ENCODE peak calls at places on chromosomes 5 and 9, in five cellular contexts. A is activated T-helper 1 cell treated with anti-CD3 and anti-CD28 coated beads, Interleukin-2, amount 50 U/mL, for 16 hours; E is GM12865; Z is HepG2; S is NCI-H510A treated with DMSO at 0.1 percent for 48 hours. I is an unnamed sample.
A peak's percentile ranks its signal among the peaks of the same experiment; 100 is the strongest.

GRCh38 chr5:1246711-1247431 is 21.7 kb downstream of the SLC6A18 start:
- DNase-seq in Z (peak; percentile 45), A (no peak), S (no peak), E (peak; percentile 20), I (peak; percentile 60)

GRCh38 chr9:71819115-71819739 is 50.9 kb upstream of the CEMIP2 start:
- DNase-seq in Z (peak; percentile 16), E (peak; percentile 41), S (peak; percentile 43), A (no peak), I (peak; percentile 60)

GRCh38 chr5:166716856-166717492 is 1574.5 kb upstream of the WWC1 start:
- DNase-seq in Z (no peak), S (no peak), E (no peak), A (no peak), I (no peak)

GRCh38 chr9:70499621-70500020 is 85.2 kb upstream of the KLF9 start:
- DNase-seq in S (no peak), Z (no peak), A (no peak), E (no peak), I (no peak)

GRCh38 chr5:123785160-123786001 is 273.4 kb downstream of the CSNK1G3 start:
- DNase-seq in E (no peak), A (no peak), S (peak; percentile 76), Z (no peak), I (no peak)

GRCh38 chr9:84305452-84306131 is 35.0 kb downstream of the SLC28A3 start:
- DNase-seq in E (no peak), S (no peak), A (no peak), Z (no peak), I (no peak)

GRCh38 chr9:36298566-36298965 is 40.3 kb upstream of the GNE start:
- DNase-seq in A (no peak), E (no peak), Z (no peak), S (no peak), I (no peak)

GRCh38 chr5:116454417-116454927 is 120.2 kb downstream of the SEMA6A start:
- DNase-seq in S (no peak), A (no peak), E (peak; percentile 77), Z (no peak), I (no peak)

GRCh38 chr9:81317223-81317622 is 372.1 kb downstream of the TLE1 start:
- DNase-seq in E (no peak), Z (peak; percentile 12), S (no peak), A (no peak), I (no peak)

GRCh38 chr5:171893290-171893890 is 107.8 kb downstream of the SMIM23 start:
- DNase-seq in Z (no peak), A (no peak), E (no peak), S (no peak), I (no peak)

GRCh38 chr5:122323132-122323548 is 11.1 kb downstream of the SNCAIP start:
- DNase-seq in A (no peak), E (no peak), Z (no peak), S (peak; percentile 15), I (no peak)

GRCh38 chr5:132662925-132663770 is 5.2 kb downstream of the IL13 start:
- DNase-seq in A (no peak), Z (peak; percentile 36), S (no peak), E (peak; percentile 95), I (no peak)

GRCh38 chr5:176792584-176793342 is 17.6 kb upstream of the UNC5A start:
- DNase-seq in A (no peak), E (no peak), S (no peak), Z (no peak), I (no peak)

GRCh38 chr5:89313044-89313443 is 430.1 kb upstream of the MEF2C start:
- DNase-seq in Z (no peak), E (peak; percentile 74), S (peak; percentile 13), A (no peak), I (no peak)

GRCh38 chr5:87151547-87151946 is 116.1 kb upstream of the RASA1 start:
- DNase-seq in A (no peak), Z (no peak), S (no peak), E (peak; percentile 24), I (no peak)

GRCh38 chr5:176388003-176388340 is 426 bp downstream of the NOP16 start:
- DNase-seq in S (no peak), Z (peak; percentile 31), A (no peak), E (peak; percentile 42), I (no peak)

GRCh38 chr9:13898957-13899356 is 415.0 kb downstream of the NFIB start:
- DNase-seq in A (no peak), E (no peak), S (no peak), Z (no peak), I (peak; percentile 54)

GRCh38 chr5:170293273-170293672 is 4.3 kb downstream of the LCP2 start:
- DNase-seq in E (peak; percentile 88), A (no peak), Z (no peak), S (no peak), I (no peak)

GRCh38 chr9:75185585-75186170 is 97.4 kb downstream of the OSTF1 start:
- DNase-seq in E (peak; percentile 60), Z (peak; percentile 16), A (peak; percentile 15), S (peak; percentile 59), I (no peak)

GRCh38 chr5:82365026-82365425 is 86.9 kb upstream of the RPS23 start:
- DNase-seq in Z (no peak), A (no peak), E (no peak), S (no peak), I (no peak)

GRCh38 chr5:177983763-177984564 is 12.1 kb downstream of the PROP1 start:
- DNase-seq in A (no peak), E (no peak), Z (no peak), S (no peak), I (no peak)

GRCh38 chr5:119271758-119272730 is 83.8 kb upstream of the TNFAIP8 start:
- DNase-seq in S (no peak), Z (no peak), E (no peak), A (no peak), I (no peak)

GRCh38 chr9:83106772-83107171 is 43.8 kb upstream of the RASEF start:
- DNase-seq in E (no peak), A (no peak), S (no peak), Z (no peak), I (no peak)

GRCh38 chr5:151381899-151382298 is 34.5 kb upstream of the SLC36A2 start:
- DNase-seq in Z (no peak), A (no peak), S (no peak), E (no peak), I (no peak)

GRCh38 chr9:106621299-106621920 is 241.6 kb upstream of the ZNF462 start:
- DNase-seq in E (no peak), Z (no peak), A (no peak), S (no peak), I (no peak)

GRCh38 chr5:94778712-94779111 is 160.2 kb downstream of the SLF1 start:
- DNase-seq in Z (no peak), E (no peak), S (peak; percentile 14), A (no peak), I (no peak)

I was measured in mesothelial cell of epicardium.